ENCODE peak calls at places on chromosomes 2 and 18, in six cellular contexts. L is NCI-H460, J is GM12891, E is NCI-H1694 treated with DMSO at 0.1 percent for 48 hours, N is T47D, U is cardiac fibroblast. A is an unnamed sample.

GRCh38 chr2:73981081-73981968 is 3.4 kb upstream of the TET3 start:
- DNase-seq in L (no peak), J (peak), E (no peak), N (peak), U (peak), A (peak)

GRCh38 chr2:23522726-23523410 is 137.9 kb downstream of the KLHL29 start:
- DNase-seq in L (no peak), J (no peak), E (no peak), N (no peak), U (no peak), A (no peak)

GRCh38 chr2:176415946-176416499 is 146.8 kb downstream of the MTX2 start:
- DNase-seq in L (no peak), J (no peak), E (no peak), N (no peak), U (no peak), A (no peak)

GRCh38 chr2:20172273-20173052 is 52.5 kb downstream of the SDC1 start:
- DNase-seq in L (no peak), J (no peak), E (no peak), N (no peak), U (no peak), A (no peak)

GRCh38 chr2:64404002-64404731 is 49.8 kb upstream of the LGALSL start:
- DNase-seq in L (peak), J (no peak), E (peak), N (no peak), U (peak), A (no peak)

GRCh38 chr2:18219676-18220075 is 340.8 kb downstream of the RDH14 start:
- DNase-seq in L (no peak), J (no peak), E (no peak), N (no peak), U (peak), A (no peak)

GRCh38 chr2:66437601-66438497 is 2.9 kb downstream of the MEIS1 start:
- DNase-seq in L (no peak), J (no peak), E (no peak), N (no peak), U (peak), A (no peak)

GRCh38 chr2:84980263-84980983 is 9.5 kb downstream of the KCMF1 start:
- DNase-seq in L (no peak), J (no peak), E (no peak), N (no peak), U (no peak), A (no peak)

GRCh38 chr18:78818495-78818894 is 161.1 kb upstream of the SALL3 start:
- DNase-seq in L (no peak), J (no peak), E (no peak), N (no peak), U (no peak), A (no peak)

GRCh38 chr2:134173338-134174016 is 80.4 kb upstream of the MGAT5 start:
- DNase-seq in L (no peak), J (no peak), E (peak), N (no peak), U (no peak), A (no peak)

GRCh38 chr2:149645391-149645790 is 57.8 kb upstream of the MMADHC start:
- DNase-seq in L (no peak), J (no peak), E (no peak), N (no peak), U (peak), A (no peak)

GRCh38 chr2:25546852-25547251 is 126.5 kb downstream of the DTNB start:
- DNase-seq in L (no peak), J (no peak), E (no peak), N (no peak), U (no peak), A (no peak)

GRCh38 chr2:191015229-191015628 is 1.3 kb upstream of the STAT1 start:
- DNase-seq in L (no peak), J (no peak), E (no peak), N (no peak), U (no peak), A (no peak)

GRCh38 chr2:200352631-200353030 is 46.1 kb downstream of the SPATS2L start:
- DNase-seq in L (no peak), J (no peak), E (no peak), N (no peak), U (peak), A (no peak)

GRCh38 chr2:121288454-121289231 is 3.6 kb upstream of the TFCP2L1 start:
- DNase-seq in L (no peak), J (no peak), E (no peak), N (no peak), U (no peak), A (no peak)

GRCh38 chr18:9771977-9772660 is 64.0 kb downstream of the RAB31 start:
- DNase-seq in L (no peak), J (no peak), E (no peak), N (no peak), U (no peak), A (no peak)

GRCh38 chr2:222594679-222595078 is 61.2 kb downstream of the FARSB start:
- DNase-seq in L (no peak), J (no peak), E (no peak), N (no peak), U (peak), A (no peak)

GRCh38 chr2:239261796-239262475 is 138.9 kb downstream of the HDAC4 start:
- DNase-seq in L (no peak), J (no peak), E (no peak), N (no peak), U (no peak), A (no peak)

GRCh38 chr2:117933884-117934354 is 80.0 kb downstream of the CCDC93 start:
- DNase-seq in L (no peak), J (no peak), E (no peak), N (peak), U (no peak), A (no peak)

GRCh38 chr2:122194546-122194945 is 439.1 kb downstream of the TSN start:
- DNase-seq in L (no peak), J (no peak), E (no peak), N (no peak), U (no peak), A (no peak)

GRCh38 chr2:96664366-96664765 is 21.8 kb downstream of the FER1L5 start:
- DNase-seq in L (no peak), J (no peak), E (no peak), N (no peak), U (no peak), A (no peak)

GRCh38 chr2:29463181-29463900 is 348.1 kb downstream of the CLIP4 start:
- DNase-seq in L (no peak), J (no peak), E (no peak), N (no peak), U (peak), A (no peak)

GRCh38 chr2:122414911-122415310 is 659.5 kb downstream of the TSN start:
- DNase-seq in L (no peak), J (no peak), E (no peak), N (peak), U (no peak), A (no peak)

GRCh38 chr2:190069936-190070696 is 7.6 kb upstream of the MSTN start:
- DNase-seq in L (peak), J (no peak), E (peak), N (peak), U (peak), A (peak)

GRCh38 chr2:179701524-179702110 is 159.8 kb downstream of the ZNF385B start:
- DNase-seq in L (no peak), J (no peak), E (no peak), N (no peak), U (no peak), A (no peak)

GRCh38 chr2:206832886-206833285 is 67.5 kb downstream of the FASTKD2 start:
- DNase-seq in L (no peak), J (no peak), E (no peak), N (no peak), U (peak), A (no peak)

GRCh38 chr2:121429119-121429903 is 101.4 kb upstream of the RNU4ATAC start:
- DNase-seq in L (no peak), J (no peak), E (no peak), N (no peak), U (peak), A (no peak)

GRCh38 chr2:64063924-64064331 is 44.7 kb upstream of the VPS54 start:
- DNase-seq in L (no peak), J (no peak), E (no peak), N (peak), U (peak), A (no peak)